ENCODE peak calls at places on chromosomes 3 and 15, in five cellular contexts. L is left ventricle myocardium inferior, M is BE2C, S is AG04449, W is OCI-LY7. Z is an unnamed sample.

GRCh38 chr15:45201557-45202246 is 13.9 kb upstream of the SHF start:
- DNase-seq in W (no peak), S (no peak), L (no peak), M (no peak), Z (no peak)

GRCh38 chr3:177906573-177907229 is 629.5 kb upstream of the KCNMB2 start:
- DNase-seq in W (no peak), L (no peak), S (no peak), M (no peak), Z (no peak)

GRCh38 chr3:196979545-196979944 is 10.9 kb upstream of the PIGZ start:
- DNase-seq in M (no peak), W (no peak), S (peak), L (no peak), Z (no peak)

GRCh38 chr3:152399374-152399773 is 130.6 kb downstream of the MBNL1 start:
- DNase-seq in S (no peak), L (no peak), W (no peak), M (no peak), Z (no peak)

GRCh38 chr3:123390865-123391613 is 57.9 kb downstream of the ADCY5 start:
- DNase-seq in L (no peak), S (no peak), W (no peak), M (no peak), Z (peak)

GRCh38 chr3:64267774-64268604 is 42.7 kb upstream of the PRICKLE2 start:
- DNase-seq in S (no peak), M (no peak), L (peak), W (no peak), Z (no peak)

GRCh38 chr3:47009225-47010049 is 30.0 kb downstream of the NBEAL2 start:
- DNase-seq in S (peak), L (peak), M (peak), W (peak), Z (peak)

GRCh38 chr3:79976466-79976865 is 208.7 kb upstream of the ROBO1 start:
- DNase-seq in L (no peak), S (no peak), W (no peak), M (no peak), Z (no peak)

GRCh38 chr3:62615258-62615840 is 242.0 kb upstream of the FEZF2 start:
- DNase-seq in L (no peak), M (no peak), S (no peak), W (no peak), Z (no peak)

GRCh38 chr15:42352401-42352800 is 6.9 kb upstream of the CAPN3 start:
- DNase-seq in S (no peak), L (no peak), W (no peak), M (no peak), Z (no peak)

GRCh38 chr3:163368168-163368567 is 1710.1 kb downstream of the SI start:
- DNase-seq in M (no peak), W (no peak), S (no peak), L (no peak), Z (no peak)

GRCh38 chr3:120820748-120821147 is 78.2 kb downstream of the GTF2E1 start:
- DNase-seq in L (no peak), S (no peak), W (no peak), M (no peak), Z (no peak)

GRCh38 chr3:173977747-173978146 is 580.2 kb downstream of the NLGN1 start:
- DNase-seq in S (peak), L (no peak), W (no peak), M (no peak), Z (no peak)

GRCh38 chr3:37279226-37279625 is 104.8 kb upstream of the LRRFIP2 start:
- DNase-seq in S (no peak), L (no peak), M (no peak), W (no peak), Z (peak)

GRCh38 chr15:85831415-85832113 is 36.8 kb upstream of the KLHL25 start:
- DNase-seq in S (no peak), W (peak), M (peak), L (peak), Z (peak)

GRCh38 chr3:73432021-73432722 is 192.6 kb downstream of the PDZRN3 start:
- DNase-seq in L (no peak), W (peak), M (peak), S (no peak), Z (no peak)

GRCh38 chr3:185280572-185281365 is 26.9 kb upstream of the EHHADH start:
- DNase-seq in W (peak), S (no peak), M (peak), L (no peak), Z (peak)

GRCh38 chr15:56168394-56168793 is 75.3 kb downstream of the RFX7 start:
- DNase-seq in W (no peak), M (no peak), L (no peak), S (no peak), Z (no peak)

GRCh38 chr3:5133689-5134088 is 11.6 kb downstream of the ARL8B start:
- DNase-seq in L (no peak), W (no peak), S (no peak), M (peak), Z (no peak)

GRCh38 chr15:94232107-94232506 is 746 bp downstream of the MCTP2 start:
- DNase-seq in W (peak), M (no peak), S (no peak), L (no peak), Z (no peak)

GRCh38 chr15:94230436-94230885 is 900 bp upstream of the MCTP2 start:
- DNase-seq in S (no peak), W (no peak), L (no peak), M (no peak), Z (no peak)

GRCh38 chr15:94231728-94232086 is 346 bp downstream of the MCTP2 start:
- DNase-seq in M (no peak), W (peak), L (no peak), S (no peak), Z (no peak)

GRCh38 chr15:94230886-94231727 is at the start of gene MCTP2:
- DNase-seq in L (peak), S (peak), W (peak), M (peak), Z (no peak)

GRCh38 chr15:94229591-94230365 is 1.6 kb upstream of the MCTP2 start:
- DNase-seq in L (no peak), W (no peak), M (no peak), S (no peak), Z (no peak)
- H3K4me3 ChIP-seq in L (no peak), W (peak), M (no peak), S (no peak), Z (no peak)

GRCh38 chr3:176650478-176650877 is 546.8 kb downstream of the TBL1XR1 start:
- DNase-seq in L (no peak), S (no peak), W (no peak), M (no peak), Z (no peak)
- TF ChIP-seq CTCF in L (no peak), S (no peak), W (peak), M (peak), Z (no peak)

DNA sequence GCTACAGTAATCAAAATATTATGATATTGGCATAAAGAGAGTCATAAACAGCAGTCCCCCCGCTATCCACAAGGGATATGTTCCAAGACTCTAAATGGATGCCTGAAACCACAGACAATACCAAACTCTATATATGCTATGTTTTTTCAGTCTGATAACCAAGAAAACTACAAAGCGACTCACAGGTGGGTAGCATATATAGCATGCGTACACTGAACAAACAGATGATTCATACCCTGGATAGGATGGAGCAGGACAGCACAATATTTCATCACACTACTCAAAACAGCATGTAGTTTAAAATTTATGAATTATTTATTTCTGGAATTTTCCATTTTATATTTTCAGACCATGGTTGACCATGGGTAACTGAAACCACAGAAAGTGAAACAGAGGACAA is 87.0 kb upstream of the PPP2R3A start:
- DNase-seq in M (no peak), L (no peak), S (no peak), W (no peak), Z (no peak)
- H3K4me3 ChIP-seq in M (no peak), L (no peak), S (no peak), W (no peak), Z (no peak)

GRCh38 chr3:129119365-129120100 is 2.1 kb downstream of the RAB43 start:
- DNase-seq in M (no peak), S (no peak), L (no peak), W (no peak), Z (no peak)

GRCh38 chr3:129118745-129119144 is 2.9 kb downstream of the RAB43 start:
- DNase-seq in W (peak), L (no peak), M (no peak), S (no peak), Z (no peak)

GRCh38 chr3:129121792-129122696 is at the start of gene RAB43:
- DNase-seq in S (no peak), L (peak), W (peak), M (peak), Z (peak)

GRCh38 chr3:129121016-129121791 is 400 bp downstream of the RAB43 start:
- DNase-seq in M (no peak), W (peak), S (no peak), L (no peak), Z (no peak)

GRCh38 chr3:129120254-129121004 is 1.2 kb downstream of the RAB43 start:
- DNase-seq in S (peak), M (peak), L (peak), W (peak), Z (peak)
- TF ChIP-seq CTCF in S (peak), M (no peak), L (peak), W (no peak), Z (no peak)

GRCh38 chr3:65600888-65601287 is 437.8 kb downstream of the MAGI1 start:
- DNase-seq in W (no peak), S (no peak), L (no peak), M (no peak), Z (no peak)
- H3K4me3 ChIP-seq in W (no peak), S (no peak), L (no peak), M (no peak), Z (no peak)

GRCh38 chr3:194485876-194486539 is 794 bp downstream of the ATP13A3 start:
- DNase-seq in L (peak), W (peak), S (no peak), M (peak), Z (no peak)
- TF ChIP-seq CTCF in L (peak), W (no peak), S (peak), M (no peak), Z (peak)

DNA sequence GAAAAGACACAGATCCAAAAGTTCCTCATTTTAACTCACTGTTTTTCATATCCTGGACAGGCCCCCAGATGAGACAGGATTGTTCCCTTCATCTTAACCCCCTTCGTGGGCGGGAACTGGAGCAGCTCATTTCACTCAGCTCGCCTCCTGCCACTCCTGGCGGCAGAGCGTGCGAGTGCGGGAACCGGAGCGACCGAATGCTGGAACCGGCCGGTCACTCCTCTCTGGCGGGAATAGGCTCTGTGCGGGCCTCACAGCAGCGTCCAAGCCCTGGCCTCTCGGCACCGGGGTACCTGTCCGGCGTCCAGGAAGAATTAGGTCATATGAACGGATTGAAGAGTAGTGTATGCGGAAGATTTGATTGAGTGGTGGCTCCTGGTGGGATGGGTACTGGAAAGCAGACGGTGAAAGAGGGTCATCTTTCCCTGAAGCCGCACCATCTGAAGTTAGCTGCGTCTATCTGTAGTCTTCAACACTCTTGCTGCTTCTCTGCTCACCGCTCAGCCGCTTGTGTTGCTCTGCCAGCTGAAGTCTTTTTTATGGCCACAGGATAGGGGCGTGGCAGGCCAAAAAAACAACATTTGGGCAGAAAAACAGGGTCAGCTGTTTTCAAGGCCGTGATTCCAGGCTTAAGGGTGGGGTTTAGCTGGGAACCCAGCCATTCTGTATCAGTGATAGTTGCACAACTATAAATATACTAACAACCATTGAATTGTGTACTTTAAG is 42.3 kb upstream of the FXR1 start:
- DNase-seq in W (no peak), L (peak), S (no peak), M (no peak), Z (no peak)
- H3K4me3 ChIP-seq in W (no peak), L (peak), S (peak), M (no peak), Z (peak)

Z was measured in HFF-Myc.